ENCODE peak calls at places on chromosomes 7 and 10, in six cellular contexts. E, J, X, P, Z and M are unnamed samples.

GRCh38 chr7:138892808-138893207 is 88.4 kb downstream of the KIAA1549 start:
- DNase-seq in E (no peak), J (no peak), Z (no peak), P (no peak), X (no peak), M (no peak)

GRCh38 chr10:62831346-62831745 is 15.2 kb upstream of the EGR2 start:
- DNase-seq in E (peak), P (no peak), J (no peak), Z (no peak), X (no peak), M (no peak)

GRCh38 chr10:132457328-132458070 is 60.5 kb downstream of the PWWP2B start:
- DNase-seq in Z (peak), E (no peak), P (no peak), J (no peak), X (peak), M (peak)

GRCh38 chr10:100009283-100009792 is 409 bp downstream of the DNMBP start:
- DNase-seq in Z (peak), E (no peak), X (peak), J (peak), P (no peak), M (peak)

GRCh38 chr10:26647602-26648244 is 49.8 kb upstream of the PDSS1 start:
- DNase-seq in X (no peak), E (no peak), Z (no peak), P (no peak), J (no peak), M (no peak)

GRCh38 chr7:4958477-4959301 is at the start of gene MMD2:
- DNase-seq in Z (no peak), P (no peak), X (no peak), J (no peak), E (no peak), M (no peak)

GRCh38 chr7:154686305-154686704 is 316.6 kb downstream of the PAXIP1 start:
- DNase-seq in J (no peak), E (no peak), P (no peak), Z (no peak), X (no peak), M (no peak)

GRCh38 chr7:19665399-19666008 is 43.3 kb downstream of the POLR1F start:
- DNase-seq in Z (no peak), X (peak), P (no peak), J (peak), E (peak), M (peak)

GRCh38 chr10:4130685-4131084 is 345.7 kb upstream of the KLF6 start:
- DNase-seq in X (no peak), Z (no peak), P (no peak), E (no peak), J (no peak), M (no peak)

GRCh38 chr7:111357691-111358090 is 204.6 kb downstream of the IMMP2L start:
- DNase-seq in P (no peak), E (no peak), X (no peak), Z (no peak), J (peak), M (no peak)

GRCh38 chr7:133568544-133568943 is 315.7 kb downstream of the EXOC4 start:
- DNase-seq in J (no peak), P (no peak), X (no peak), Z (no peak), E (no peak), M (no peak)

GRCh38 chr7:44977956-44978355 is 859 bp downstream of the MYO1G start:
- DNase-seq in J (no peak), E (no peak), X (no peak), P (no peak), Z (peak), M (no peak)

GRCh38 chr10:113663142-113663541 is 699 bp downstream of the NRAP start:
- DNase-seq in X (no peak), J (no peak), E (no peak), P (no peak), Z (no peak), M (no peak)

GRCh38 chr10:62870866-62871265 is 54.7 kb upstream of the EGR2 start:
- DNase-seq in J (no peak), P (no peak), Z (no peak), X (no peak), E (no peak), M (no peak)

GRCh38 chr10:25974897-25975459 is 40.9 kb downstream of the MYO3A start:
- DNase-seq in P (no peak), E (no peak), J (no peak), X (no peak), Z (no peak), M (no peak)

GRCh38 chr10:122558452-122558851 is 2.1 kb upstream of the DMBT1 start:
- DNase-seq in Z (no peak), E (no peak), P (no peak), J (peak), X (no peak), M (no peak)

GRCh38 chr7:5296627-5297226 is 14.0 kb downstream of the SLC29A4 start:
- DNase-seq in P (no peak), J (peak), E (no peak), X (peak), Z (peak), M (no peak)

GRCh38 chr7:134602921-134603394 is 43.7 kb upstream of the BPGM start:
- DNase-seq in X (peak), P (no peak), E (no peak), J (no peak), Z (no peak), M (no peak)

GRCh38 chr10:122468923-122469781 is 7.8 kb downstream of the HTRA1 start:
- DNase-seq in J (peak), Z (no peak), X (no peak), P (no peak), E (peak), M (no peak)

GRCh38 chr7:102193806-102194205 is 92.9 kb upstream of the SH2B2 start:
- DNase-seq in P (no peak), J (no peak), E (no peak), X (no peak), Z (no peak), M (no peak)

GRCh38 chr10:60679388-60679987 is 98.8 kb upstream of the CDK1 start:
- DNase-seq in E (no peak), J (no peak), X (peak), P (peak), Z (no peak), M (no peak)

GRCh38 chr7:40763319-40764287 is 628.8 kb downstream of the SUGCT start:
- DNase-seq in X (no peak), E (peak), P (no peak), Z (no peak), J (no peak), M (no peak)

GRCh38 chr7:7719235-7719634 is 828 bp upstream of the RPA3 start:
- DNase-seq in J (peak), P (no peak), E (peak), X (peak), Z (no peak), M (peak)

GRCh38 chr10:79143879-79144278 is 75.1 kb downstream of the ZMIZ1 start:
- DNase-seq in P (no peak), Z (no peak), E (no peak), J (no peak), X (no peak), M (no peak)

GRCh38 chr10:101839421-101840063 is 4.1 kb downstream of the KCNIP2 start:
- DNase-seq in E (no peak), P (peak), J (no peak), Z (peak), X (peak), M (peak)

GRCh38 chr7:107473975-107474598 is 4.2 kb downstream of the GPR22 start:
- DNase-seq in X (no peak), Z (no peak), E (no peak), J (no peak), P (no peak), M (no peak)

GRCh38 chr7:71144963-71145362 is 13.0 kb downstream of the GALNT17 start:
- DNase-seq in Z (no peak), J (no peak), X (peak), P (no peak), E (no peak), M (no peak)

GRCh38 chr10:93363891-93364648 is 118.1 kb downstream of the MYOF start:
- DNase-seq in P (peak), J (no peak), X (no peak), E (no peak), Z (peak), M (no peak)

GRCh38 chr7:151117565-151117964 is 31.3 kb downstream of the AGAP3 start:
- DNase-seq in E (no peak), P (no peak), J (no peak), X (no peak), Z (no peak), M (no peak)

GRCh38 chr7:29871787-29872398 is 65.6 kb downstream of the WIPF3 start:
- DNase-seq in X (no peak), J (no peak), E (no peak), Z (no peak), P (no peak), M (no peak)

GRCh38 chr7:116426428-116427156 is 72.9 kb upstream of the CAV2 start:
- DNase-seq in Z (peak), X (no peak), J (no peak), E (peak), P (no peak), M (no peak)

GRCh38 chr10:120607710-120608703 is 151.0 kb downstream of the PLPP4 start:
- DNase-seq in Z (no peak), P (no peak), X (no peak), E (no peak), J (no peak), M (peak)

GRCh38 chr10:13803566-13804554 is 217.1 kb downstream of the PRPF18 start:
- DNase-seq in P (no peak), Z (no peak), J (no peak), X (no peak), E (no peak), M (no peak)

GRCh38 chr7:151542606-151543130 is 23.0 kb upstream of the RHEB start:
- DNase-seq in Z (no peak), X (no peak), E (no peak), P (no peak), J (no peak), M (no peak)